ENCODE peak calls at places on chromosomes 13 and 19, in nine cellular contexts. One of them, this sample, is unnamed.

GRCh38 chr13:72850959-72851677 is 69.2 kb downstream of the PIBF1 start:
- DNase-seq in breast epithelium: no peak
- DNase-seq in AG04449: no peak
- DNase-seq in heart left ventricle: no peak
- DNase-seq in lower lobe of right lung: no peak
- DNase-seq in A549: no peak
- DNase-seq in epithelial cell of esophagus: no peak
- DNase-seq in uterus: no peak
- DNase-seq in fibroblast of pulmonary artery: no peak
- DNase-seq in this sample: no peak

GRCh38 chr19:38988632-38989031 is 13.1 kb upstream of the FBXO17 start:
- DNase-seq in breast epithelium: no peak
- DNase-seq in AG04449: no peak
- DNase-seq in heart left ventricle: no peak
- DNase-seq in lower lobe of right lung: no peak
- DNase-seq in A549: no peak
- DNase-seq in epithelial cell of esophagus: no peak
- DNase-seq in uterus: no peak
- DNase-seq in fibroblast of pulmonary artery: no peak
- DNase-seq in this sample: no peak

GRCh38 chr13:112894673-112895481 is 74.1 kb upstream of the MCF2L start:
- DNase-seq in breast epithelium: no peak
- DNase-seq in AG04449: no peak
- DNase-seq in heart left ventricle: no peak
- DNase-seq in lower lobe of right lung: peak; percentile 46
- DNase-seq in A549: no peak
- DNase-seq in epithelial cell of esophagus: no peak
- DNase-seq in uterus: no peak
- DNase-seq in fibroblast of pulmonary artery: no peak
- DNase-seq in this sample: no peak

GRCh38 chr19:16168465-16169081 is 4.8 kb downstream of the CIB3 start:
- DNase-seq in breast epithelium: no peak
- DNase-seq in AG04449: no peak
- DNase-seq in heart left ventricle: no peak
- DNase-seq in lower lobe of right lung: no peak
- DNase-seq in A549: no peak
- DNase-seq in epithelial cell of esophagus: no peak
- DNase-seq in uterus: no peak
- DNase-seq in fibroblast of pulmonary artery: peak; percentile 61
- DNase-seq in this sample: no peak

GRCh38 chr13:51786425-51787010 is 17.4 kb downstream of the DHRS12 start:
- DNase-seq in breast epithelium: no peak
- DNase-seq in AG04449: no peak
- DNase-seq in heart left ventricle: no peak
- DNase-seq in lower lobe of right lung: no peak
- DNase-seq in A549: no peak
- DNase-seq in epithelial cell of esophagus: no peak
- DNase-seq in uterus: no peak
- DNase-seq in fibroblast of pulmonary artery: peak; percentile 25
- DNase-seq in this sample: no peak

GRCh38 chr19:51166846-51167490 is 24.9 kb downstream of the SIGLEC7 start:
- DNase-seq in breast epithelium: no peak
- DNase-seq in AG04449: no peak
- DNase-seq in heart left ventricle: peak; percentile 41
- DNase-seq in lower lobe of right lung: peak; percentile 66
- DNase-seq in A549: no peak
- DNase-seq in epithelial cell of esophagus: no peak
- DNase-seq in uterus: no peak
- DNase-seq in fibroblast of pulmonary artery: no peak
- DNase-seq in this sample: no peak

GRCh38 chr13:97726664-97727235 is 226.7 kb upstream of the IPO5 start:
- DNase-seq in breast epithelium: no peak
- DNase-seq in AG04449: no peak
- DNase-seq in heart left ventricle: no peak
- DNase-seq in lower lobe of right lung: no peak
- DNase-seq in A549: no peak
- DNase-seq in epithelial cell of esophagus: peak; percentile 51
- DNase-seq in uterus: no peak
- DNase-seq in fibroblast of pulmonary artery: peak; percentile 94
- DNase-seq in this sample: no peak

GRCh38 chr13:98190889-98191444 is 13.9 kb upstream of the RNF113B start:
- DNase-seq in breast epithelium: no peak
- DNase-seq in AG04449: no peak
- DNase-seq in heart left ventricle: no peak
- DNase-seq in lower lobe of right lung: no peak
- DNase-seq in A549: no peak
- DNase-seq in epithelial cell of esophagus: no peak
- DNase-seq in uterus: no peak
- DNase-seq in fibroblast of pulmonary artery: no peak
- DNase-seq in this sample: no peak

GRCh38 chr13:110696776-110697175 is 9.1 kb downstream of the CARS2 start:
- DNase-seq in breast epithelium: no peak
- DNase-seq in AG04449: no peak
- DNase-seq in heart left ventricle: no peak
- DNase-seq in lower lobe of right lung: no peak
- DNase-seq in A549: no peak
- DNase-seq in epithelial cell of esophagus: no peak
- DNase-seq in uterus: no peak
- DNase-seq in fibroblast of pulmonary artery: no peak
- DNase-seq in this sample: no peak

GRCh38 chr13:98033277-98034247 is 80.1 kb downstream of the IPO5 start:
- DNase-seq in breast epithelium: no peak
- DNase-seq in AG04449: peak; percentile 19
- DNase-seq in heart left ventricle: no peak
- DNase-seq in lower lobe of right lung: no peak
- DNase-seq in A549: peak; percentile 51
- DNase-seq in epithelial cell of esophagus: peak; percentile 50
- DNase-seq in uterus: peak; percentile 23
- DNase-seq in fibroblast of pulmonary artery: peak; percentile 69
- DNase-seq in this sample: peak; percentile 37

GRCh38 chr19:41554902-41555301 is 21.1 kb upstream of the CEACAM21 start:
- DNase-seq in breast epithelium: no peak
- DNase-seq in AG04449: no peak
- DNase-seq in heart left ventricle: no peak
- DNase-seq in lower lobe of right lung: no peak
- DNase-seq in A549: no peak
- DNase-seq in epithelial cell of esophagus: no peak
- DNase-seq in uterus: no peak
- DNase-seq in fibroblast of pulmonary artery: no peak
- DNase-seq in this sample: no peak

GRCh38 chr13:33401238-33401637 is 115.7 kb upstream of the STARD13 start:
- DNase-seq in breast epithelium: no peak
- DNase-seq in AG04449: no peak
- DNase-seq in heart left ventricle: peak; percentile 41
- DNase-seq in lower lobe of right lung: peak; percentile 50
- DNase-seq in A549: no peak
- DNase-seq in epithelial cell of esophagus: no peak
- DNase-seq in uterus: no peak
- DNase-seq in fibroblast of pulmonary artery: no peak
- DNase-seq in this sample: no peak

GRCh38 chr13:57629821-57630235 is 1.7 kb upstream of the PCDH17 start:
- DNase-seq in breast epithelium: peak; percentile 58
- DNase-seq in AG04449: no peak
- DNase-seq in heart left ventricle: peak; percentile 92
- DNase-seq in lower lobe of right lung: peak; percentile 73
- DNase-seq in A549: peak; percentile 29
- DNase-seq in epithelial cell of esophagus: peak; percentile 46
- DNase-seq in uterus: peak; percentile 74
- DNase-seq in fibroblast of pulmonary artery: peak; percentile 84
- DNase-seq in this sample: no peak

GRCh38 chr13:91468301-91468700 is 69.9 kb downstream of the GPC5 start:
- DNase-seq in breast epithelium: no peak
- DNase-seq in AG04449: no peak
- DNase-seq in heart left ventricle: no peak
- DNase-seq in lower lobe of right lung: no peak
- DNase-seq in A549: peak; percentile 9
- DNase-seq in epithelial cell of esophagus: peak; percentile 85
- DNase-seq in uterus: no peak
- DNase-seq in fibroblast of pulmonary artery: peak; percentile 1
- DNase-seq in this sample: no peak

GRCh38 chr13:27012482-27013197 is 159.0 kb downstream of the USP12 start:
- DNase-seq in breast epithelium: no peak
- DNase-seq in AG04449: peak; percentile 33
- DNase-seq in heart left ventricle: no peak
- DNase-seq in lower lobe of right lung: no peak
- DNase-seq in A549: no peak
- DNase-seq in epithelial cell of esophagus: peak; percentile 88
- DNase-seq in uterus: no peak
- DNase-seq in fibroblast of pulmonary artery: peak; percentile 69
- DNase-seq in this sample: peak; percentile 37

GRCh38 chr13:28131646-28132045 is 6.7 kb upstream of the PAN3 start:
- DNase-seq in breast epithelium: no peak
- DNase-seq in AG04449: no peak
- DNase-seq in heart left ventricle: no peak
- DNase-seq in lower lobe of right lung: no peak
- DNase-seq in A549: no peak
- DNase-seq in epithelial cell of esophagus: no peak
- DNase-seq in uterus: no peak
- DNase-seq in fibroblast of pulmonary artery: no peak
- DNase-seq in this sample: no peak

GRCh38 chr13:97011446-97012131 is 17.3 kb upstream of the OXGR1 start:
- DNase-seq in breast epithelium: no peak
- DNase-seq in AG04449: no peak
- DNase-seq in heart left ventricle: no peak
- DNase-seq in lower lobe of right lung: no peak
- DNase-seq in A549: no peak
- DNase-seq in epithelial cell of esophagus: no peak
- DNase-seq in uterus: no peak
- DNase-seq in fibroblast of pulmonary artery: no peak
- DNase-seq in this sample: no peak

GRCh38 chr13:86446311-86446710 is 647.1 kb upstream of the SLITRK6 start:
- DNase-seq in breast epithelium: no peak
- DNase-seq in AG04449: no peak
- DNase-seq in heart left ventricle: no peak
- DNase-seq in lower lobe of right lung: no peak
- DNase-seq in A549: peak; percentile 87
- DNase-seq in epithelial cell of esophagus: peak; percentile 31
- DNase-seq in uterus: no peak
- DNase-seq in fibroblast of pulmonary artery: peak; percentile 28
- DNase-seq in this sample: no peak

GRCh38 chr13:86445584-86446140 is 646.4 kb upstream of the SLITRK6 start:
- DNase-seq in breast epithelium: no peak
- DNase-seq in AG04449: no peak
- DNase-seq in heart left ventricle: no peak
- DNase-seq in lower lobe of right lung: no peak
- DNase-seq in A549: peak; percentile 63
- DNase-seq in epithelial cell of esophagus: no peak
- DNase-seq in uterus: no peak
- DNase-seq in fibroblast of pulmonary artery: peak; percentile 1
- DNase-seq in this sample: no peak

GRCh38 chr13:86447479-86447878 is 648.3 kb upstream of the SLITRK6 start:
- DNase-seq in breast epithelium: no peak
- DNase-seq in AG04449: no peak
- DNase-seq in heart left ventricle: no peak
- DNase-seq in lower lobe of right lung: no peak
- DNase-seq in A549: no peak
- DNase-seq in epithelial cell of esophagus: no peak
- DNase-seq in uterus: no peak
- DNase-seq in fibroblast of pulmonary artery: no peak
- DNase-seq in this sample: no peak
- TF ChIP-seq CTCF in breast epithelium: no peak
- TF ChIP-seq CTCF in AG04449: no peak
- TF ChIP-seq CTCF in heart left ventricle: no peak
- TF ChIP-seq CTCF in lower lobe of right lung: no peak
- TF ChIP-seq CTCF in A549: no peak
- TF ChIP-seq CTCF in epithelial cell of esophagus: no peak
- TF ChIP-seq CTCF in uterus: no peak
- TF ChIP-seq CTCF in fibroblast of pulmonary artery: no peak
- TF ChIP-seq CTCF in this sample: no peak

DNA sequence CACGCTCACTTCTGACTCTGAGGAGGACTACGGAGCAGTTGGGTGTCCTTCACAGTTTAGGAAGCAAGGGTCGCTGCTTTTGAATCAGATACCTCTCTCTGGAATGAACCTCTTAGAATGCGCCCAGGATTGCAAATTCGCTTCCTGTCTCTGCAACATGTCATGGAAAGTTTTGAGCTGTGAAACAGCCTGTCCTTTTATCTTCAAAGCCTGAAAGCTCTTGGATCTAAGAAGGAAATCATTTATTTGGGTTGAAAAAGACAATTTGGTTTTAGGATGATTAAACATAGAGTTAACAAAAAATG is 134.1 kb downstream of the KATNAL1 start:
- DNase-seq in breast epithelium: no peak
- DNase-seq in AG04449: no peak
- DNase-seq in heart left ventricle: no peak
- DNase-seq in lower lobe of right lung: no peak
- DNase-seq in A549: no peak
- DNase-seq in epithelial cell of esophagus: no peak
- DNase-seq in uterus: no peak
- DNase-seq in fibroblast of pulmonary artery: peak; percentile 32
- DNase-seq in this sample: no peak
- H3K4me3 ChIP-seq in breast epithelium: no peak overlapping the region
- H3K4me3 ChIP-seq in AG04449: no peak overlapping the region
- H3K4me3 ChIP-seq in heart left ventricle: no peak overlapping the region
- H3K4me3 ChIP-seq in lower lobe of right lung: no peak overlapping the region
- H3K4me3 ChIP-seq in A549: no peak overlapping the region
- H3K4me3 ChIP-seq in epithelial cell of esophagus: no peak overlapping the region
- H3K4me3 ChIP-seq in uterus: no peak overlapping the region
- H3K4me3 ChIP-seq in fibroblast of pulmonary artery: no peak overlapping the region
- H3K4me3 ChIP-seq in this sample: no peak overlapping the region

GRCh38 chr13:95704510-95704909 is 27.6 kb downstream of the DNAJC3 start:
- DNase-seq in breast epithelium: no peak
- DNase-seq in AG04449: no peak
- DNase-seq in heart left ventricle: no peak
- DNase-seq in lower lobe of right lung: no peak
- DNase-seq in A549: peak; percentile 22
- DNase-seq in epithelial cell of esophagus: peak; percentile 27
- DNase-seq in uterus: no peak
- DNase-seq in fibroblast of pulmonary artery: no peak
- DNase-seq in this sample: no peak
- TF ChIP-seq CTCF in breast epithelium: no peak
- TF ChIP-seq CTCF in AG04449: no peak
- TF ChIP-seq CTCF in heart left ventricle: no peak
- TF ChIP-seq CTCF in lower lobe of right lung: no peak
- TF ChIP-seq CTCF in A549: peak; percentile 27
- TF ChIP-seq CTCF in epithelial cell of esophagus: peak; percentile 39
- TF ChIP-seq CTCF in uterus: no peak
- TF ChIP-seq CTCF in fibroblast of pulmonary artery: peak; percentile 35
- TF ChIP-seq CTCF in this sample: peak; percentile 33

DNA sequence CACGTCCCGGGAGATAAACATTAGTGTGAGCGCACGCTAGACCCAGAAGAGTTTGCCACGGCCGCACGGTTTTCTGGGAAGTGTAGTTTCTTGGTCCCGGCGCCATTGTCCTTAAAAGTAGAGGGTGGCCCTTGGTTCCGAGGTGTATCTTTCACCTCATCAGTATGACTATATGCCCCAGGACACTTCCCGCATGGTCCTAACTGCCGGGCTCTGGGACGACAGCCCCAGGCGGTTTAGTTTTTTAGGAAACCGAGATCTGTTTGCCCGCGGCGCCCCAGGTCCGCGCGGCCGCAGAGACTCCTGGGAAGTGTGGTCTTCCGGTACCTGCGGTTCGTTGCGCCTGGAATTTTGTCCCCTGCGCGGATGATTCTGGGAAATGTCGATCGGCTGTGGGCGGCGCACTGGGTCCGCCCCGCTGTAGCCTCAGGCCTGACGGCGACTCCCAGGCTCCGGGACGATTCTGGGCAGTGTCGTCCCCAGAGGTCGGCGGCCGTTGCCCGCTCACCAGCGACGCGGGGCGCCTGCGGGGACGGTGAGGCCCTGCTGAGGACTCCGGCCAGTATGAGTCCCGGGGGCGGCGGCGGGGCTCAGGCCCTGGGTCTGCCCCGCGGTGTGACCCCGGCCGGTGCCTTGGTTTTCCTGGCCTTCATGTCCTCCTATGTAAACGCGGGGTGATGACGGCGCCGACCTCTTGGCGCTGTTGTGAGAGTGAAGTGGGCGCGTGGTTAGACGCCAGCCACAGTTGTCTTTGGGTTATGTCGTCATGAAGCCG is at the start of gene ZNF181:
- DNase-seq in breast epithelium: peak; percentile 86
- DNase-seq in AG04449: peak; percentile 36
- DNase-seq in heart left ventricle: peak; percentile 92
- DNase-seq in lower lobe of right lung: peak; percentile 92
- DNase-seq in A549: peak; percentile 98
- DNase-seq in epithelial cell of esophagus: peak; percentile 91
- DNase-seq in uterus: peak; percentile 83
- DNase-seq in fibroblast of pulmonary artery: peak; percentile 92
- DNase-seq in this sample: peak; percentile 72
- H3K4me3 ChIP-seq in breast epithelium: peak within 1 kb of the TSS; percentile 66
- H3K4me3 ChIP-seq in AG04449: peak within 1 kb of the TSS; percentile 79
- H3K4me3 ChIP-seq in heart left ventricle: peak within 1 kb of the TSS; percentile 88
- H3K4me3 ChIP-seq in lower lobe of right lung: peak within 1 kb of the TSS; percentile 84
- H3K4me3 ChIP-seq in A549: peak within 1 kb of the TSS; percentile 67
- H3K4me3 ChIP-seq in epithelial cell of esophagus: peak within 1 kb of the TSS; percentile 92
- H3K4me3 ChIP-seq in uterus: peak within 1 kb of the TSS; percentile 90
- H3K4me3 ChIP-seq in fibroblast of pulmonary artery: peak within 1 kb of the TSS; percentile 89
- H3K4me3 ChIP-seq in this sample: peak within 1 kb of the TSS; percentile 53